ENCODE peak calls at places on chromosomes 2 and 18, in six cellular contexts. D, Z, B, U, R and O are unnamed samples.

GRCh38 chr2:215421859-215422461 is 13.9 kb downstream of the FN1 start:
- DNase-seq in Z (no peak), B (no peak), U (peak), R (no peak), D (no peak), O (peak)

GRCh38 chr2:189347540-189347939 is 93.7 kb upstream of the WDR75 start:
- DNase-seq in B (no peak), Z (no peak), R (peak), U (peak), D (no peak), O (peak)

GRCh38 chr18:32349728-32350395 is 120.8 kb downstream of the GAREM1 start:
- DNase-seq in B (peak), U (no peak), Z (no peak), R (peak), D (peak), O (peak)

GRCh38 chr2:127566139-127566417 is 30.6 kb downstream of the MYO7B start:
- DNase-seq in R (no peak), D (no peak), U (no peak), B (peak), Z (no peak), O (no peak)

GRCh38 chr2:11749646-11750349 is 3.4 kb downstream of the LPIN1 start:
- DNase-seq in Z (no peak), D (no peak), R (no peak), B (no peak), U (no peak), O (no peak)

GRCh38 chr18:3012306-3012919 is 531 bp downstream of the LPIN2 start:
- DNase-seq in Z (no peak), B (peak), D (peak), R (no peak), U (peak), O (peak)

GRCh38 chr18:76584414-76585310 is 89.6 kb upstream of the ZNF516 start:
- DNase-seq in R (no peak), D (no peak), Z (no peak), U (no peak), B (no peak), O (no peak)

GRCh38 chr18:10377956-10378355 is 76.5 kb upstream of the APCDD1 start:
- DNase-seq in D (no peak), Z (no peak), R (peak), B (no peak), U (no peak), O (peak)

GRCh38 chr2:65700004-65700651 is 267.7 kb upstream of the SPRED2 start:
- DNase-seq in U (no peak), B (no peak), R (no peak), D (no peak), Z (no peak), O (no peak)

DNA sequence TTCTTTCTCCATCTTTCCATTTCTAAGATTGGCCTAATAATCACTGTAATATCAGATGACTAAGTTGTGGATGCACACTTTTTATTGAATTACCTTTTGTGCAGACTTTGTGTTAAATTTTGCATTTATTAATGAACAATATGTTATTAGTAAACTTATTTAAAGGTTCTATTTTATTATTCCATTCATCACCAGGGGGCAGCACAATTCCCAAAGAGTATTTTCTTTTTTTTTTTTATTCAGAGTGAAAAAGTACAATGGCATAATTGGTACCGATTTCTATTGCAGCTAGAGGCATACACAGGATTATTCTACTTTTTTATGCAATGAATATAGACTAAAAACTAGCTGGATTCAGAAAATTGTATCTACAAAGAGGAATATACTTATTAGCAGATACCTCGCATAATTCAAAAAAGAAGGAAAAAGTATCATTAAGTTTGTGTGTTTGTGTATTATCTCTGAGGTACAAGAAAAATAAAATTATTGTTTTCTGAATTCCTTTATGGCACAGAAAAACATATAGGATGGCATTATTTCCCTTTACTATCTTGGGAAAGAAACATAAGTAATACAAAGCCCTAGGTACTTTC is 390.6 kb downstream of the ERBB4 start:
- DNase-seq in U (peak), R (no peak), Z (no peak), D (no peak), B (no peak), O (no peak)
- TF ChIP-seq CTCF in U (peak), R (peak), Z (no peak), D (no peak), B (no peak), O (peak)

DNA sequence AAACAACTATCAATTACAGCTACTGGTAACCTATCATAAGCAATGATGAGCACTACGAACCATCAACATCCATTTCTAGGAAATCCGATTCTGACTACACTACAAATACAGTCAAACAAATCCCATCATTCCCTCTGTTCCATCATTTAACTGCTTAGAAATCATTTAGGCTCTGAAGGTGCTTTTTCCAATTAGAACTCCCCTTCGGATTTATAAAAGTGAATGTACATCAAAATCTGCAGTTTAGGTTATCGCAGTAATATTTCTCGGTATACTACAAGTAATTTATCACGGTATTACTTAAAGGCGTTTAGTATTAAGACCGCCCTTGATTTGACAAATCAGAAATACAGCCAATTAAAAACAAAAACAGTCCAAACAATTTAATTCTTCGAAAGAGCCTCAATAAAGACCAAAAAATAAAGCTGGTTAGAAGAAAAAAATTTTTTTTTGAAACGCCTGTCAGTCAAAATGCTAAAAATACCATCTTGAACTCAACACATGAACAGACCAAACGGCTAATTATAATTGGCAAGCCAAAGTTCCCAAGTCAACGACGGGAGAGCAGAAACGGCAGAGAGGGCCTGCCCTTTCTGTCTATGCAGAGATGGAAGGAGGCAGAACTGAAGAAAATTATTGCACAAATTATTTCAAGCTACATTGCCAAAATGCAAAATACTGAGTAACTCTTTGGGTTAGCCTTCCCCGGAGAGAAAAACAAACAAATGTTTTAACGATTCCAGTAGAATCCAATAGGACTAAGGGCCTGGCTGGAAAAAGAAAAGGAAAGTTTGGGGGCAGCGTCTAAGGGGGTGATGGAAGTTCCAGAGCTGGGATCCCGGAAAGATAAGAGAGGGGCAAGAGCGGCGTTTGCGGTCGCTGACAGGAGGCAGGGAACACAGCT is 1.2 kb downstream of the VPS54 start:
- DNase-seq in R (no peak), Z (no peak), U (no peak), B (no peak), D (no peak), O (no peak)
- H3K4me3 ChIP-seq in R (peak), Z (peak), U (peak), B (peak), D (peak), O (peak)

DNA sequence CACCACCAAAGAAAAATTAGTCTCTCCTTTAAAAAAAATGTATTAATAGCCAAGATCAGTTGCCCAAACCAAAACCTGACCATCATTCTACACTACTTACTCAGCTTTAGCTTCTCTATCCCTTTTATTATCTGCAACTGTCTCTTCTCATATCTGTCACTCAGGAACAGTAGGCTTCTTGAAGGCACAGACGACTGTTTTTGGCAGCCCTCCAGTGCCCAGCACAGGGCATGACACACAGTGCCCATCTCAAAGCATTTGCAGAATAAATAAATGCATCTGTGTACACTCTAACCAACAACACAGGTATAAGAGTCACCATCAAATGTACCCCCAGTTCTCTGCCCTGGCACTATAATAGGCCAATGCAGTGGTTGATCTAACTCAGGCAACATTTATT is 117.2 kb downstream of the UXS1 start:
- DNase-seq in Z (no peak), B (no peak), D (no peak), R (no peak), U (no peak), O (no peak)
- TF ChIP-seq CTCF in Z (no peak), B (no peak), D (no peak), R (no peak), U (no peak), O (no peak)

DNA sequence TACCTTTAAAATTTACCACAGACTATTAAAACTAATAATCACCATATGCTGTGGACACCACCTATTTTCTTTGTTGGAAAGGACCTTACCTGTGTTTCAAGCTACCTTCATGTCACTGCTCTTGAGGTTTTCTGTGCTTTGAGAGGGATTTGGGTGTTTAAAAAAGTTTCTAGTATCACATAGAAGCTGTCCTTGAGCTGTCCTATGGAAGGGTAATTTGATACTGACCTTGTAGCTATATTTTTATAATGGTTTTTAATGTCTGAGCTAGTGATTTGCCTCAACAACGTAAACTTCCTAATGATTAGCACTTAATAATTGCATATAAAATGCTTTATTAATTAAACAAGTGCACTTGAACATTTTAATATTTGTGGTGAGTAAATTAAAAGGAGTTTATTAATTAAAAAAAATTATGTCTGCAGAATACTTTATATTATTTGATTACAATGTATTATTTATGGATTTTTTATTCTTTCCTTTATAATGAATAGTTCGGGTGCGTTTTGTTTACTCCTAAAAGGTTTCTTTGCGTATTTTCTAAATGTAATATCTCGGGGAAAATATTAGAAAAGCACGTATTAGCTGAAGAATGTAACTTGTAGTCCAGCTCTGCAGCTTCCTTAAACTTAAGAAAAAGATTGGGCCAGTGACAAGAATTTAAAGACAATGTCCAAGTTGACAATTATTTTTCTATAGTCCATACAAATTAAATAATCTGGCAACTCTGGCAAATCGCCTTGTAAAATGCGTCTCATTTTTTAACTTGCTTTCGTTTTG is 2.3 kb downstream of the HOXD8 start:
- DNase-seq in B (no peak), D (no peak), Z (no peak), U (no peak), R (no peak), O (no peak)
- H3K4me3 ChIP-seq in B (peak), D (no peak), Z (no peak), U (no peak), R (peak), O (no peak)

GRCh38 chr2:50535971-50536759 is 495.8 kb downstream of the NRXN1 start:
- DNase-seq in Z (no peak), B (no peak), R (no peak), U (no peak), D (no peak), O (no peak)
- TF ChIP-seq CTCF in Z (peak), B (no peak), R (peak), U (no peak), D (no peak), O (no peak)

GRCh38 chr2:237859533-237860272 is at the start of gene RAMP1:
- DNase-seq in R (no peak), B (no peak), D (no peak), U (no peak), Z (no peak), O (no peak)
- H3K4me3 ChIP-seq in R (peak), B (peak), D (peak), U (no peak), Z (no peak), O (peak)

GRCh38 chr2:126227250-126227649 is 428.7 kb upstream of the GYPC start:
- DNase-seq in D (no peak), B (no peak), U (peak), Z (no peak), R (no peak), O (no peak)
- TF ChIP-seq CTCF in D (no peak), B (no peak), U (peak), Z (peak), R (peak), O (no peak)